ENCODE peak calls at places on chromosomes 12 and 14, in five cellular contexts. One of them, this sample, is unnamed.

GRCh38 chr14:65879218-65880009 is 466.9 kb downstream of the FUT8 start:
- DNase-seq in A549: peak; percentile 45
- DNase-seq in heart left ventricle: no peak
- DNase-seq in aorta: no peak
- DNase-seq in coronary artery: no peak
- DNase-seq in this sample: no peak

GRCh38 chr12:65612440-65612839 is 211.8 kb upstream of the HMGA2 start:
- DNase-seq in A549: no peak
- DNase-seq in heart left ventricle: no peak
- DNase-seq in aorta: no peak
- DNase-seq in coronary artery: no peak
- DNase-seq in this sample: no peak

GRCh38 chr12:90100619-90101018 is 392.0 kb upstream of the ATP2B1 start:
- DNase-seq in A549: no peak
- DNase-seq in heart left ventricle: no peak
- DNase-seq in aorta: no peak
- DNase-seq in coronary artery: no peak
- DNase-seq in this sample: no peak

GRCh38 chr14:27327095-27327494 is 729.3 kb upstream of the NOVA1 start:
- DNase-seq in A549: no peak
- DNase-seq in heart left ventricle: no peak
- DNase-seq in aorta: no peak
- DNase-seq in coronary artery: no peak
- DNase-seq in this sample: no peak

GRCh38 chr12:123754041-123754757 is 7.9 kb upstream of the DNAH10 start:
- DNase-seq in A549: peak; percentile 22
- DNase-seq in heart left ventricle: no peak
- DNase-seq in aorta: no peak
- DNase-seq in coronary artery: no peak
- DNase-seq in this sample: no peak

GRCh38 chr14:88492272-88493089 is 62.3 kb downstream of the PTPN21 start:
- DNase-seq in A549: peak; percentile 79
- DNase-seq in heart left ventricle: no peak
- DNase-seq in aorta: peak; percentile 51
- DNase-seq in coronary artery: no peak
- DNase-seq in this sample: peak; percentile 59

GRCh38 chr12:3315201-3315661 is 175.8 kb upstream of the PRMT8 start:
- DNase-seq in A549: no peak
- DNase-seq in heart left ventricle: peak; percentile 73
- DNase-seq in aorta: no peak
- DNase-seq in coronary artery: no peak
- DNase-seq in this sample: no peak

GRCh38 chr12:26854028-26854387 is 21.0 kb upstream of the ITPR2 start:
- DNase-seq in A549: no peak
- DNase-seq in heart left ventricle: no peak
- DNase-seq in aorta: no peak
- DNase-seq in coronary artery: no peak
- DNase-seq in this sample: no peak

GRCh38 chr12:55073043-55074022 is 52.9 kb upstream of the OR9K2 start:
- DNase-seq in A549: peak; percentile 82
- DNase-seq in heart left ventricle: peak; percentile 58
- DNase-seq in aorta: peak; percentile 78
- DNase-seq in coronary artery: no peak
- DNase-seq in this sample: peak; percentile 47

GRCh38 chr12:56387152-56387551 is 24.5 kb upstream of the APOF start:
- DNase-seq in A549: no peak
- DNase-seq in heart left ventricle: no peak
- DNase-seq in aorta: no peak
- DNase-seq in coronary artery: no peak
- DNase-seq in this sample: no peak

GRCh38 chr12:105237671-105238070 is 1.7 kb upstream of the APPL2 start:
- DNase-seq in A549: no peak
- DNase-seq in heart left ventricle: no peak
- DNase-seq in aorta: no peak
- DNase-seq in coronary artery: no peak
- DNase-seq in this sample: no peak

GRCh38 chr12:69154585-69155363 is 84.6 kb upstream of the CPSF6 start:
- DNase-seq in A549: peak; percentile 74
- DNase-seq in heart left ventricle: peak; percentile 47
- DNase-seq in aorta: peak; percentile 72
- DNase-seq in coronary artery: no peak
- DNase-seq in this sample: peak; percentile 81

GRCh38 chr14:67551940-67552339 is 18.9 kb downstream of the PLEKHH1 start:
- DNase-seq in A549: no peak
- DNase-seq in heart left ventricle: no peak
- DNase-seq in aorta: no peak
- DNase-seq in coronary artery: no peak
- DNase-seq in this sample: no peak

GRCh38 chr12:87280356-87280755 is 748.8 kb downstream of the C12orf50 start:
- DNase-seq in A549: no peak
- DNase-seq in heart left ventricle: no peak
- DNase-seq in aorta: no peak
- DNase-seq in coronary artery: no peak
- DNase-seq in this sample: no peak

GRCh38 chr12:107670999-107671643 is 14.5 kb upstream of the PWP1 start:
- DNase-seq in A549: peak; percentile 48
- DNase-seq in heart left ventricle: no peak
- DNase-seq in aorta: no peak
- DNase-seq in coronary artery: no peak
- DNase-seq in this sample: peak; percentile 20

GRCh38 chr12:68468036-68468435 is 135.9 kb upstream of the MDM1 start:
- DNase-seq in A549: no peak
- DNase-seq in heart left ventricle: no peak
- DNase-seq in aorta: no peak
- DNase-seq in coronary artery: no peak
- DNase-seq in this sample: no peak

GRCh38 chr12:103778781-103779180 is 62.3 kb downstream of the NT5DC3 start:
- DNase-seq in A549: no peak
- DNase-seq in heart left ventricle: no peak
- DNase-seq in aorta: no peak
- DNase-seq in coronary artery: no peak
- DNase-seq in this sample: no peak

GRCh38 chr14:93787465-93788306 is 599 bp downstream of the PRIMA1 start:
- DNase-seq in A549: no peak
- DNase-seq in heart left ventricle: no peak
- DNase-seq in aorta: no peak
- DNase-seq in coronary artery: no peak
- DNase-seq in this sample: no peak

GRCh38 chr14:93788557-93789365 is 476 bp upstream of the PRIMA1 start:
- DNase-seq in A549: peak; percentile 41
- DNase-seq in heart left ventricle: peak; percentile 50
- DNase-seq in aorta: peak; percentile 56
- DNase-seq in coronary artery: no peak
- DNase-seq in this sample: no peak

GRCh38 chr14:93790966-93791365 is 2.7 kb upstream of the PRIMA1 start:
- DNase-seq in A549: no peak
- DNase-seq in heart left ventricle: no peak
- DNase-seq in aorta: no peak
- DNase-seq in coronary artery: no peak
- DNase-seq in this sample: no peak

GRCh38 chr14:93789366-93790130 is 1.3 kb upstream of the PRIMA1 start:
- DNase-seq in A549: no peak
- DNase-seq in heart left ventricle: no peak
- DNase-seq in aorta: no peak
- DNase-seq in coronary artery: no peak
- DNase-seq in this sample: no peak

DNA sequence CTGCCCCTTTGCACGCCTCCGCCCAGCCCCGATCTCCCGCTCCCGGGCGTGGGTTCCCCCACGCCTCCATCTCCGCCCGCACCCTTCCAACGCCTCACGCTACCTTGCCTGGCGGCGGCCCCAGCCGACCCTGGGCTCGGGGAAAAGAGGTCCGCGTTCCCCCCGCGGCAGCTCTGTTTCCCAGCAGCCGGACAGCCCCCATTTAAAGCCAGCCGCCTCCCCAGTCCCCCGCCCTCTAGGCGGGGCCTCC is at the start of gene PRIMA1:
- DNase-seq in A549: no peak
- DNase-seq in heart left ventricle: no peak
- DNase-seq in aorta: no peak
- DNase-seq in coronary artery: no peak
- DNase-seq in this sample: no peak
- H3K4me3 ChIP-seq in A549: peak within 1 kb of the TSS; percentile 61
- H3K4me3 ChIP-seq in heart left ventricle: peak within 1 kb of the TSS; percentile 57
- H3K4me3 ChIP-seq in aorta: peak within 1 kb of the TSS; percentile 53
- H3K4me3 ChIP-seq in coronary artery: peak within 1 kb of the TSS; percentile 78
- H3K4me3 ChIP-seq in this sample: no peak within 1 kb of the TSS

DNA sequence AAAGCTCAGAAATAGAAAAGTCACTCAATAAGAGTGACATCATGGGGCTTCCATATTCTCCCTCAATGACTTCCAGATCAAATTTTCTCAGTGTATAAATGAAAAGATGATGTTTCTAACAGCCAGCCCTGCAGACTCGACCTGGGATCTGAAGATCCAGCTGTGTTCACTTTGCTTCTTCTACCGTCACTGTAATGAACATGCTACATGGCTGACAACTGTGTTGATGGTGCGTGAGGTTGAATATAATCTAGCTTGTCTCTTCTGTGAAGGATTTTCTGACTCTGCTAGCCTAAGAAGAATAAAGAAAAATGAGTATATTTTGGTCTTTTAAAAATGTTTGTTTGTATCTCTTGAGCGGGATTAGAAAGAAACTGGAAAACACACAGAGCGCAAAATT is 577.8 kb downstream of the ETNK1 start:
- DNase-seq in A549: no peak
- DNase-seq in heart left ventricle: no peak
- DNase-seq in aorta: no peak
- DNase-seq in coronary artery: no peak
- DNase-seq in this sample: no peak
- H3K27ac ChIP-seq in A549: no peak overlapping the region
- H3K27ac ChIP-seq in heart left ventricle: no peak overlapping the region
- H3K27ac ChIP-seq in aorta: no peak overlapping the region
- H3K27ac ChIP-seq in coronary artery: no peak overlapping the region
- H3K27ac ChIP-seq in this sample: no peak overlapping the region

GRCh38 chr12:97837401-97837800 is 374.8 kb downstream of the RMST start:
- DNase-seq in A549: no peak
- DNase-seq in heart left ventricle: no peak
- DNase-seq in aorta: no peak
- DNase-seq in coronary artery: no peak
- DNase-seq in this sample: no peak

DNA sequence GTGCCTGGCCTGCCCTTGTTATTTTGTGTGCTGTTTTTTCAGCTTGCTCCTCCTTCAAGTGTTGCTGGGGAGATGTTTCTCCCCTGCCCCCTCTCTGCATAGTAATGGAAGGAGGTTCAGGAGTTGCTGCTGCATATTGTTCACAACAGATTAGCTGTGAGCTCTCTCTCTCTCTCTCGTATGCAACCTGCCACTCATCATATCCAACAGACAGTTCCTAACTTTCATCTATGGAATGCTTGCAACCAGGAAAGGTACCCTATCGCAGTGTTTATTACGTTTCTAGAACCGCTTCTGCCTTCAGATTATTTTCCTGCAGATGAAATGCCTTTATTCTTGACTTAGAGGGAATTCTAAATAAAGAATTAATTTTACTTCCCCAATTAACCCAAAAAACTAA is 372.9 kb downstream of the RMST start:
- DNase-seq in A549: no peak
- DNase-seq in heart left ventricle: no peak
- DNase-seq in aorta: no peak
- DNase-seq in coronary artery: no peak
- DNase-seq in this sample: no peak
- H3K4me3 ChIP-seq in A549: no peak overlapping the region
- H3K4me3 ChIP-seq in heart left ventricle: no peak overlapping the region
- H3K4me3 ChIP-seq in aorta: no peak overlapping the region
- H3K4me3 ChIP-seq in coronary artery: no peak overlapping the region
- H3K4me3 ChIP-seq in this sample: no peak overlapping the region

DNA sequence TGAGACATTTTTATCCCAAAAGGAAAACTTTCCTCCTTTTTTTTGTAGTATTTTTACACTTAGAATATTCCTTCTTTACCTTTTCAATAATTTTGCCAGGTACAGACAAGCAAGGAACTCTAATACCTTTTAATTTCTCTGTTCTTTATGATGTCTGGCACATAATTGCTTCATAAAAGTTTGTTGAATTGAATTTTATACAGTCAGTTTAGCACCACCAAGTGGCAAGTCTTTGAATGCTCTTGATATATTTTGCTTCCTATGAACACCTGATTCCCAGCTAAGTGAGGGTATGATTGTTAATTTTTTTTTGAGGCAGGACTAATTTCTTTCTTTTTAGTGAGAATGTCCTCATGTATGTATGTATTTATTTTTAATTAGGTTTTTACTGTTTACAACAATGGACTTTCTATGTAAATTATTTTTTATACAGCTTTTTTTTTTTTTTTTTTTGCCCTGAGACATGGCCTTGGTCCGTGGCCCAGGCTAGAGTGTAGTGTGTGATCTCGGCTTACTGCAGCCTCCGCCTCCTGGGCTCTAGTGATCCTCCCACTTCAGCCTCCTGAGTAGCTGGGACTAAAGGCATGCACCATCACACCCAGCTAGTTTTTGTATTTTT is 6.9 kb downstream of the TBC1D15 start:
- DNase-seq in A549: peak; percentile 49
- DNase-seq in heart left ventricle: no peak
- DNase-seq in aorta: no peak
- DNase-seq in coronary artery: no peak
- DNase-seq in this sample: no peak
- H3K27ac ChIP-seq in A549: no peak overlapping the region
- H3K27ac ChIP-seq in heart left ventricle: no peak overlapping the region
- H3K27ac ChIP-seq in aorta: no peak overlapping the region
- H3K27ac ChIP-seq in coronary artery: no peak overlapping the region
- H3K27ac ChIP-seq in this sample: no peak overlapping the region

This sample was measured in CD8-positive, alpha-beta T cell.